ENCODE peak calls at places on chromosomes 12 and 14, in five cellular contexts. T is heart left ventricle; G is MM.1S; A is CD8-positive, alpha-beta T cell; X is ovary. M is an unnamed sample.

GRCh38 chr12:19131020-19131431 is 1.5 kb downstream of the PLEKHA5 start:
- DNase-seq in X (no peak), A (no peak), T (no peak), G (no peak), M (peak; percentile 40)

GRCh38 chr12:31728289-31728916 is 418 bp downstream of the AMN1 start:
- DNase-seq in G (no peak), X (no peak), A (no peak), T (peak; percentile 48), M (peak; percentile 45)

GRCh38 chr14:87017335-87017734 is 975.6 kb downstream of the GALC start:
- DNase-seq in X (no peak), G (no peak), T (no peak), A (no peak), M (no peak)

GRCh38 chr12:131637986-131638385 is 72.9 kb upstream of the SFSWAP start:
- DNase-seq in A (no peak), X (no peak), T (no peak), G (no peak), M (peak; percentile 17)

GRCh38 chr12:132400011-132400641 is 70.7 kb upstream of the GALNT9 start:
- DNase-seq in A (no peak), T (no peak), X (no peak), G (no peak), M (no peak)

GRCh38 chr14:92970233-92970625 is 47.3 kb downstream of the CHGA start:
- DNase-seq in G (no peak), A (no peak), T (no peak), X (no peak), M (no peak)

GRCh38 chr12:74339211-74339610 is 198.4 kb upstream of the ATXN7L3B start:
- DNase-seq in X (no peak), T (no peak), G (no peak), A (no peak), M (no peak)

GRCh38 chr14:23612802-23613201 is 23.4 kb upstream of the DHRS2 start:
- DNase-seq in X (no peak), G (no peak), T (no peak), A (no peak), M (no peak)

GRCh38 chr12:49917126-49917787 is 13.6 kb upstream of the FAIM2 start:
- DNase-seq in A (no peak), T (no peak), G (no peak), X (no peak), M (no peak)

GRCh38 chr12:94560416-94561221 is 89.7 kb downstream of the TMCC3 start:
- DNase-seq in G (peak; percentile 94), A (no peak), X (peak; percentile 33), T (no peak), M (peak; percentile 61)

GRCh38 chr14:35355981-35356839 is 48.3 kb downstream of the NFKBIA start:
- DNase-seq in T (no peak), G (no peak), X (no peak), A (no peak), M (no peak)

GRCh38 chr14:62934439-62934838 is 110.8 kb downstream of the KCNH5 start:
- DNase-seq in G (no peak), T (no peak), A (no peak), X (no peak), M (no peak)

GRCh38 chr12:108799528-108800243 is 57.7 kb downstream of the SSH1 start:
- DNase-seq in T (no peak), X (no peak), A (no peak), G (no peak), M (no peak)

GRCh38 chr12:4975574-4975973 is 65.9 kb downstream of the KCNA1 start:
- DNase-seq in X (no peak), A (no peak), T (no peak), G (no peak), M (no peak)

GRCh38 chr12:57039016-57039798 is 10.7 kb downstream of the MYO1A start:
- DNase-seq in G (no peak), A (no peak), X (no peak), T (no peak), M (no peak)

GRCh38 chr12:122449317-122449716 is 26.8 kb upstream of the CLIP1 start:
- DNase-seq in G (no peak), T (no peak), A (no peak), X (no peak), M (no peak)

GRCh38 chr14:87432698-87433097 is 560.3 kb downstream of the GALC start:
- DNase-seq in A (no peak), T (no peak), G (no peak), X (no peak), M (no peak)

GRCh38 chr14:99234982-99235491 is 37.0 kb downstream of the BCL11B start:
- DNase-seq in X (no peak), G (no peak), A (no peak), T (no peak), M (no peak)

GRCh38 chr14:103354141-103354540 is 20.1 kb downstream of the EIF5 start:
- DNase-seq in A (no peak), T (no peak), G (no peak), X (no peak), M (no peak)

GRCh38 chr12:108757842-108758241 is 26.5 kb upstream of the CORO1C start:
- DNase-seq in T (no peak), G (no peak), A (no peak), X (no peak), M (no peak)

GRCh38 chr14:20662968-20663731 is 21.2 kb upstream of the RNASE4 start:
- DNase-seq in T (peak; percentile 38), A (peak; percentile 85), X (peak; percentile 77), G (peak; percentile 80), M (peak; percentile 63)

GRCh38 chr12:56599797-56600196 is 30.3 kb downstream of the BAZ2A start:
- DNase-seq in A (no peak), T (no peak), G (no peak), X (no peak), M (no peak)

GRCh38 chr14:68279777-68280233 is 460.2 kb downstream of the RAD51B start:
- DNase-seq in A (no peak), T (no peak), G (no peak), X (no peak), M (no peak)

GRCh38 chr12:77728018-77728417 is 102.7 kb upstream of the NAV3 start:
- DNase-seq in A (no peak), X (no peak), G (no peak), T (no peak), M (no peak)
- TF ChIP-seq CTCF in A (no peak), X (no peak), G (no peak), T (no peak), M (no peak)

GRCh38 chr12:15819644-15820437 is 30.7 kb upstream of the EPS8 start:
- DNase-seq in T (no peak), A (no peak), X (no peak), G (no peak), M (no peak)

GRCh38 chr12:15815730-15816129 is 26.5 kb upstream of the EPS8 start:
- DNase-seq in T (no peak), G (no peak), X (no peak), A (no peak), M (no peak)

GRCh38 chr12:15823360-15824128 is 34.4 kb upstream of the EPS8 start:
- DNase-seq in G (no peak), X (no peak), T (no peak), A (no peak), M (no peak)

GRCh38 chr12:15818418-15818817 is 29.2 kb upstream of the EPS8 start:
- DNase-seq in A (no peak), G (no peak), X (no peak), T (no peak), M (no peak)
- H3K4me1 ChIP-seq in A (no peaks in the 10 kb centered on the region), G (no peaks in the 10 kb centered on the region), X (no peaks in the 10 kb centered on the region), T (no peaks in the 10 kb centered on the region), M (no peaks in the 10 kb centered on the region)

GRCh38 chr12:89669197-89669596 is 39.4 kb downstream of the ATP2B1 start:
- DNase-seq in X (no peak), G (no peak), A (no peak), T (no peak), M (no peak)

GRCh38 chr12:89664441-89664840 is 44.2 kb downstream of the ATP2B1 start:
- DNase-seq in X (no peak), G (no peak), T (no peak), A (no peak), M (no peak)

GRCh38 chr12:89663577-89664357 is 44.9 kb downstream of the ATP2B1 start:
- DNase-seq in X (no peak), A (no peak), T (no peak), G (no peak), M (no peak)

GRCh38 chr12:89662623-89663022 is 46.0 kb downstream of the ATP2B1 start:
- DNase-seq in G (no peak), X (no peak), T (no peak), A (no peak), M (no peak)

DNA sequence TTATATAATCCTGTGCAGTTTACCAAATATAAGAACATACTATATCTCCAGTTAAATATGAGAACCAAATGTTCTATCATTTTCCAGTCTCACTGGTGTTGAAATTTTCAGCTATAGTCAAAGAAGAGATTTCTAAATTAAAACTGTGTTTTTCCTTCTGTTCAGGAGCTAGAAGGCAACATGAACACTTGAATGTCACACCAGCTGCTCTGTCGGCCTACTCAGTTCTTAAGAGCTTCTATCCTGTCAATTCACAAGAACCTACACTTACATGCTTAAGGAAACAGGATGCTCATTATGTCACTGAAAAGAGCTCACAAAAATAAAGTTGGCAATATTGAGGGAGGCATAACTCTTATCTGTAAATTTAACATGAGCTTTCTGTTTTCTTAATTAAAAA is 43.1 kb downstream of the ATP2B1 start:
- DNase-seq in X (no peak), T (no peak), A (no peak), G (no peak), M (no peak)
- H3K27ac ChIP-seq in X (no peak overlapping the region), T (no peak overlapping the region), A (no peak overlapping the region), G (no peak overlapping the region), M (no peak overlapping the region)

GRCh38 chr14:91270188-91270587 is 25.7 kb upstream of the GPR68 start:
- DNase-seq in G (no peak), X (no peak), A (no peak), T (no peak), M (no peak)

GRCh38 chr14:91271639-91272038 is 27.1 kb upstream of the GPR68 start:
- DNase-seq in G (no peak), A (no peak), T (no peak), X (no peak), M (no peak)

GRCh38 chr14:91272341-91273272 is 28.1 kb upstream of the GPR68 start:
- DNase-seq in A (no peak), X (no peak), T (no peak), G (no peak), M (no peak)

GRCh38 chr14:91269076-91269991 is 24.8 kb upstream of the GPR68 start:
- DNase-seq in T (no peak), G (no peak), X (no peak), A (no peak), M (no peak)

DNA sequence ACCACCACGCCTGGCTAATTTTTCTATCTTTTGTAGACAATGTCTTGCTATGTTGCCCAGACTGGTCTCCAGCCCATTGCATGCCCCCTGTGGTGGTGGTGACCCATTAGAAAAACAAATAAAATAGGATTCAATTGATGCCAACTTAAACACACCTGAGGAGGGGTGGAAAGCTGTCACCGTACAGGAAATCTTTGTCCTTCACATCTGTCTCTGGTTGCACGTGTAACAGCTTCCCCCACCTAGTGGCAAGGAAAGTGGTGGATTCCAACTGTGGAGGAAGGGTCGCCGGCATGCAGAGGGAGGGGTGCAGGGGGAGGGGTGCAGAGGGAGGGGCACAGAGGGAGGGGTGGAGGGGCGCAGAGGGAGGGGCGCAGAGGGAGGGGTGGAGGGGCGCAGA is 26.1 kb upstream of the GPR68 start:
- DNase-seq in T (no peak), X (no peak), A (no peak), G (no peak), M (no peak)
- TF ChIP-seq CTCF in T (no peak), X (no peak), A (no peak), G (no peak), M (no peak)

M was measured in adrenal gland.